ENCODE peak calls at places on chromosome 16, in seven cellular contexts. One of them, this sample, is unnamed.

GRCh38 chr16:3054965-3055733 is 8.8 kb downstream of the MMP25 start:
- DNase-seq in ELF-1: no peak
- DNase-seq in nucleus accumbens: no peak
- DNase-seq in nephron progenitor cell: no peak
- DNase-seq in hippocampal formation: no peak
- DNase-seq in neural crest cell: no peak
- DNase-seq in SW 1271: no peak
- DNase-seq in this sample: no peak

GRCh38 chr16:6021544-6021943 is 923.9 kb upstream of the EEF2KMT start:
- DNase-seq in ELF-1: no peak
- DNase-seq in nucleus accumbens: no peak
- DNase-seq in nephron progenitor cell: no peak
- DNase-seq in hippocampal formation: no peak
- DNase-seq in neural crest cell: no peak
- DNase-seq in SW 1271: no peak
- DNase-seq in this sample: no peak

GRCh38 chr16:15513169-15513568 is 78.8 kb downstream of the BMERB1 start:
- DNase-seq in ELF-1: no peak
- DNase-seq in nucleus accumbens: no peak
- DNase-seq in nephron progenitor cell: no peak
- DNase-seq in hippocampal formation: no peak
- DNase-seq in neural crest cell: no peak
- DNase-seq in SW 1271: no peak
- DNase-seq in this sample: no peak

GRCh38 chr16:27432600-27432957 is 30.6 kb downstream of the IL21R start:
- DNase-seq in ELF-1: no peak
- DNase-seq in nucleus accumbens: no peak
- DNase-seq in nephron progenitor cell: no peak
- DNase-seq in hippocampal formation: no peak
- DNase-seq in neural crest cell: no peak
- DNase-seq in SW 1271: no peak
- DNase-seq in this sample: no peak

GRCh38 chr16:67993207-67994036 is 5.9 kb downstream of the DPEP2 start:
- DNase-seq in ELF-1: peak; percentile 92
- DNase-seq in nucleus accumbens: peak; percentile 41
- DNase-seq in nephron progenitor cell: peak; percentile 83
- DNase-seq in hippocampal formation: peak; percentile 5
- DNase-seq in neural crest cell: peak; percentile 77
- DNase-seq in SW 1271: no peak
- DNase-seq in this sample: peak; percentile 81

GRCh38 chr16:72921620-72922019 is 126.3 kb downstream of the ZFHX3 start:
- DNase-seq in ELF-1: no peak
- DNase-seq in nucleus accumbens: peak; percentile 29
- DNase-seq in nephron progenitor cell: no peak
- DNase-seq in hippocampal formation: no peak
- DNase-seq in neural crest cell: peak; percentile 30
- DNase-seq in SW 1271: no peak
- DNase-seq in this sample: no peak

GRCh38 chr16:21166561-21166961 is 8.1 kb downstream of the LDAF1 start:
- DNase-seq in ELF-1: peak; percentile 34
- DNase-seq in nucleus accumbens: no peak
- DNase-seq in nephron progenitor cell: peak; percentile 39
- DNase-seq in hippocampal formation: no peak
- DNase-seq in neural crest cell: no peak
- DNase-seq in SW 1271: no peak
- DNase-seq in this sample: no peak

GRCh38 chr16:88779406-88780099 is 5.5 kb downstream of the PIEZO1 start:
- DNase-seq in ELF-1: no peak
- DNase-seq in nucleus accumbens: no peak
- DNase-seq in nephron progenitor cell: no peak
- DNase-seq in hippocampal formation: no peak
- DNase-seq in neural crest cell: no peak
- DNase-seq in SW 1271: no peak
- DNase-seq in this sample: no peak

GRCh38 chr16:46549477-46549876 is 71.7 kb downstream of the SHCBP1 start:
- DNase-seq in ELF-1: no peak
- DNase-seq in nucleus accumbens: no peak
- DNase-seq in nephron progenitor cell: no peak
- DNase-seq in hippocampal formation: no peak
- DNase-seq in neural crest cell: no peak
- DNase-seq in SW 1271: no peak
- DNase-seq in this sample: no peak

GRCh38 chr16:19410435-19411153 is 7.1 kb upstream of the TMC5 start:
- DNase-seq in ELF-1: peak; percentile 95
- DNase-seq in nucleus accumbens: no peak
- DNase-seq in nephron progenitor cell: peak; percentile 63
- DNase-seq in hippocampal formation: no peak
- DNase-seq in neural crest cell: peak; percentile 45
- DNase-seq in SW 1271: no peak
- DNase-seq in this sample: peak; percentile 6

GRCh38 chr16:68234188-68235104 is 1.5 kb downstream of the ESRP2 start:
- DNase-seq in ELF-1: peak; percentile 82
- DNase-seq in nucleus accumbens: no peak
- DNase-seq in nephron progenitor cell: no peak
- DNase-seq in hippocampal formation: no peak
- DNase-seq in neural crest cell: no peak
- DNase-seq in SW 1271: no peak
- DNase-seq in this sample: no peak

GRCh38 chr16:89697616-89698331 is 3.7 kb downstream of the SPATA2L start:
- DNase-seq in ELF-1: no peak
- DNase-seq in nucleus accumbens: no peak
- DNase-seq in nephron progenitor cell: no peak
- DNase-seq in hippocampal formation: no peak
- DNase-seq in neural crest cell: no peak
- DNase-seq in SW 1271: no peak
- DNase-seq in this sample: no peak

GRCh38 chr16:84371553-84371865 is 3.2 kb downstream of the ATP2C2 start:
- DNase-seq in ELF-1: peak; percentile 38
- DNase-seq in nucleus accumbens: no peak
- DNase-seq in nephron progenitor cell: no peak
- DNase-seq in hippocampal formation: no peak
- DNase-seq in neural crest cell: no peak
- DNase-seq in SW 1271: no peak
- DNase-seq in this sample: no peak

GRCh38 chr16:4021070-4021779 is 95.0 kb downstream of the ADCY9 start:
- DNase-seq in ELF-1: peak; percentile 12
- DNase-seq in nucleus accumbens: no peak
- DNase-seq in nephron progenitor cell: no peak
- DNase-seq in hippocampal formation: no peak
- DNase-seq in neural crest cell: no peak
- DNase-seq in SW 1271: no peak
- DNase-seq in this sample: no peak

GRCh38 chr16:88686062-88686438 is 257 bp downstream of the SNAI3 start:
- DNase-seq in ELF-1: no peak
- DNase-seq in nucleus accumbens: no peak
- DNase-seq in nephron progenitor cell: no peak
- DNase-seq in hippocampal formation: no peak
- DNase-seq in neural crest cell: no peak
- DNase-seq in SW 1271: no peak
- DNase-seq in this sample: no peak

GRCh38 chr16:66416981-66417700 is 10.0 kb upstream of the BEAN1 start:
- DNase-seq in ELF-1: no peak
- DNase-seq in nucleus accumbens: no peak
- DNase-seq in nephron progenitor cell: no peak
- DNase-seq in hippocampal formation: no peak
- DNase-seq in neural crest cell: no peak
- DNase-seq in SW 1271: no peak
- DNase-seq in this sample: no peak

GRCh38 chr16:21964353-21964752 is 11.2 kb downstream of the UQCRC2 start:
- DNase-seq in ELF-1: no peak
- DNase-seq in nucleus accumbens: no peak
- DNase-seq in nephron progenitor cell: no peak
- DNase-seq in hippocampal formation: no peak
- DNase-seq in neural crest cell: no peak
- DNase-seq in SW 1271: no peak
- DNase-seq in this sample: no peak

GRCh38 chr16:70737377-70738082 is 51.7 kb upstream of the MTSS2 start:
- DNase-seq in ELF-1: no peak
- DNase-seq in nucleus accumbens: no peak
- DNase-seq in nephron progenitor cell: no peak
- DNase-seq in hippocampal formation: peak; percentile 3
- DNase-seq in neural crest cell: no peak
- DNase-seq in SW 1271: no peak
- DNase-seq in this sample: peak; percentile 92

GRCh38 chr16:77223184-77223583 is 24.0 kb downstream of the SYCE1L start:
- DNase-seq in ELF-1: peak; percentile 70
- DNase-seq in nucleus accumbens: no peak
- DNase-seq in nephron progenitor cell: no peak
- DNase-seq in hippocampal formation: no peak
- DNase-seq in neural crest cell: peak; percentile 19
- DNase-seq in SW 1271: no peak
- DNase-seq in this sample: no peak

GRCh38 chr16:10664720-10665126 is 30.0 kb downstream of the TEKT5 start:
- DNase-seq in ELF-1: no peak
- DNase-seq in nucleus accumbens: no peak
- DNase-seq in nephron progenitor cell: no peak
- DNase-seq in hippocampal formation: no peak
- DNase-seq in neural crest cell: no peak
- DNase-seq in SW 1271: no peak
- DNase-seq in this sample: no peak

GRCh38 chr16:12119562-12119961 is 143.0 kb downstream of the SNX29 start:
- DNase-seq in ELF-1: peak; percentile 46
- DNase-seq in nucleus accumbens: no peak
- DNase-seq in nephron progenitor cell: no peak
- DNase-seq in hippocampal formation: no peak
- DNase-seq in neural crest cell: no peak
- DNase-seq in SW 1271: no peak
- DNase-seq in this sample: no peak

GRCh38 chr16:65576139-65576538 is 454.3 kb upstream of the CDH11 start:
- DNase-seq in ELF-1: no peak
- DNase-seq in nucleus accumbens: no peak
- DNase-seq in nephron progenitor cell: no peak
- DNase-seq in hippocampal formation: no peak
- DNase-seq in neural crest cell: no peak
- DNase-seq in SW 1271: no peak
- DNase-seq in this sample: no peak

GRCh38 chr16:57372372-57373116 is at the start of gene CX3CL1:
- DNase-seq in ELF-1: peak; percentile 93
- DNase-seq in nucleus accumbens: peak; percentile 77
- DNase-seq in nephron progenitor cell: peak; percentile 76
- DNase-seq in hippocampal formation: peak; percentile 74
- DNase-seq in neural crest cell: peak; percentile 69
- DNase-seq in SW 1271: no peak
- DNase-seq in this sample: peak; percentile 69

GRCh38 chr16:65991149-65991701 is 375.3 kb upstream of the CDH5 start:
- DNase-seq in ELF-1: peak; percentile 18
- DNase-seq in nucleus accumbens: no peak
- DNase-seq in nephron progenitor cell: no peak
- DNase-seq in hippocampal formation: no peak
- DNase-seq in neural crest cell: no peak
- DNase-seq in SW 1271: no peak
- DNase-seq in this sample: no peak

GRCh38 chr16:47395733-47396503 is 64.9 kb downstream of the ITFG1 start:
- DNase-seq in ELF-1: no peak
- DNase-seq in nucleus accumbens: no peak
- DNase-seq in nephron progenitor cell: no peak
- DNase-seq in hippocampal formation: no peak
- DNase-seq in neural crest cell: no peak
- DNase-seq in SW 1271: no peak
- DNase-seq in this sample: no peak

GRCh38 chr16:80074329-80074728 is 466.5 kb upstream of the DYNLRB2 start:
- DNase-seq in ELF-1: no peak
- DNase-seq in nucleus accumbens: no peak
- DNase-seq in nephron progenitor cell: no peak
- DNase-seq in hippocampal formation: no peak
- DNase-seq in neural crest cell: no peak
- DNase-seq in SW 1271: no peak
- DNase-seq in this sample: no peak

GRCh38 chr16:88103581-88104188 is 152.5 kb downstream of the BANP start:
- DNase-seq in ELF-1: no peak
- DNase-seq in nucleus accumbens: no peak
- DNase-seq in nephron progenitor cell: no peak
- DNase-seq in hippocampal formation: no peak
- DNase-seq in neural crest cell: no peak
- DNase-seq in SW 1271: no peak
- DNase-seq in this sample: no peak

This sample was measured in cardiac muscle cell.